ENCODE peak calls at places on chromosome 15, in ten cellular contexts. T, K, S, R, Q, U, C, M, Y and F are unnamed samples.

GRCh38 chr15:76998661-76999285 is 3.8 kb downstream of the PSTPIP1 start:
- DNase-seq in T (no peak), K (peak; percentile 12), S (no peak), R (no peak), Q (no peak), U (no peak), C (peak; percentile 36), M (no peak), Y (no peak), F (no peak)

GRCh38 chr15:65792130-65792987 is at the start of gene DENND4A:
- DNase-seq in T (peak; percentile 91), K (peak; percentile 98), S (peak; percentile 99), R (peak; percentile 98), Q (peak; percentile 98), U (peak; percentile 99), C (peak; percentile 99), M (peak; percentile 97), Y (peak; percentile 98), F (peak; percentile 97)

GRCh38 chr15:74036271-74037170 is 42.0 kb downstream of the PML start:
- DNase-seq in T (peak; percentile 60), K (no peak), S (peak; percentile 84), R (peak; percentile 8), Q (peak; percentile 46), U (peak; percentile 82), C (no peak), M (peak; percentile 79), Y (peak; percentile 88), F (no peak)

GRCh38 chr15:92244703-92245102 is 149.0 kb upstream of the ST8SIA2 start:
- DNase-seq in T (no peak), K (no peak), S (no peak), R (no peak), Q (no peak), U (no peak), C (no peak), M (no peak), Y (no peak), F (no peak)

GRCh38 chr15:92820233-92821021 is 79.7 kb upstream of the CHD2 start:
- DNase-seq in T (peak; percentile 97), K (peak; percentile 93), S (peak; percentile 97), R (peak; percentile 91), Q (peak; percentile 88), U (peak; percentile 97), C (peak; percentile 97), M (peak; percentile 90), Y (peak; percentile 94), F (peak; percentile 82)

GRCh38 chr15:97653896-97654295 is 306.6 kb upstream of the ARRDC4 start:
- DNase-seq in T (no peak), K (no peak), S (no peak), R (no peak), Q (no peak), U (no peak), C (no peak), M (no peak), Y (no peak), F (no peak)

GRCh38 chr15:71782447-71783165 is 27.7 kb upstream of the NR2E3 start:
- DNase-seq in T (no peak), K (no peak), S (no peak), R (no peak), Q (no peak), U (no peak), C (no peak), M (no peak), Y (no peak), F (no peak)

GRCh38 chr15:45635191-45635638 is 386 bp downstream of the SQOR start:
- DNase-seq in T (peak; percentile 36), K (peak; percentile 85), S (peak; percentile 80), R (peak; percentile 27), Q (peak; percentile 68), U (peak; percentile 55), C (peak; percentile 92), M (no peak), Y (peak; percentile 53), F (peak; percentile 47)

GRCh38 chr15:36428102-36428845 is 151.2 kb upstream of the CDIN1 start:
- DNase-seq in T (peak; percentile 66), K (no peak), S (peak; percentile 62), R (no peak), Q (no peak), U (no peak), C (no peak), M (peak; percentile 98), Y (no peak), F (no peak)

GRCh38 chr15:20346082-20346805 is 195.4 kb downstream of the GOLGA6L6 start:
- DNase-seq in T (no peak), K (peak; percentile 43), S (peak; percentile 23), R (no peak), Q (peak; percentile 15), U (no peak), C (peak; percentile 72), M (no peak), Y (peak; percentile 29), F (no peak)
- H3K9me3 ChIP-seq in T (peaks cover 75% of the 10 kb centered on the region), K (peaks cover 17% of the 10 kb centered on the region), S (no peaks in the 10 kb centered on the region), R (peaks cover 7% of the 10 kb centered on the region), Q (peaks cover 31% of the 10 kb centered on the region), U (peaks cover 57% of the 10 kb centered on the region), C (peaks cover 3% of the 10 kb centered on the region), M (peaks cover 26% of the 10 kb centered on the region), Y (peaks cover 87% of the 10 kb centered on the region), F (no peaks in the 10 kb centered on the region)

GRCh38 chr15:52783191-52783829 is 6.8 kb downstream of the ONECUT1 start:
- DNase-seq in T (no peak), K (no peak), S (no peak), R (no peak), Q (no peak), U (peak; percentile 92), C (no peak), M (no peak), Y (peak; percentile 91), F (no peak)

GRCh38 chr15:52785672-52786406 is 4.3 kb downstream of the ONECUT1 start:
- DNase-seq in T (no peak), K (no peak), S (no peak), R (no peak), Q (no peak), U (peak; percentile 44), C (no peak), M (no peak), Y (no peak), F (no peak)

GRCh38 chr15:52783929-52784798 is 6.0 kb downstream of the ONECUT1 start:
- DNase-seq in T (peak; percentile 56), K (peak; percentile 49), S (no peak), R (no peak), Q (no peak), U (peak; percentile 90), C (peak; percentile 73), M (no peak), Y (peak; percentile 80), F (no peak)

GRCh38 chr15:52786436-52787122 is 3.6 kb downstream of the ONECUT1 start:
- DNase-seq in T (no peak), K (no peak), S (no peak), R (no peak), Q (no peak), U (peak; percentile 61), C (peak; percentile 75), M (no peak), Y (peak; percentile 68), F (no peak)

GRCh38 chr15:52784799-52785671 is 5.1 kb downstream of the ONECUT1 start:
- DNase-seq in T (no peak), K (no peak), S (no peak), R (no peak), Q (no peak), U (peak; percentile 69), C (no peak), M (no peak), Y (peak; percentile 49), F (no peak)
- H3K9me3 ChIP-seq in T (no peaks in the 10 kb centered on the region), K (no peaks in the 10 kb centered on the region), S (no peaks in the 10 kb centered on the region), R (no peaks in the 10 kb centered on the region), Q (no peaks in the 10 kb centered on the region), U (no peaks in the 10 kb centered on the region), C (no peaks in the 10 kb centered on the region), M (no peaks in the 10 kb centered on the region), Y (no peaks in the 10 kb centered on the region), F (peaks cover 5% of the 10 kb centered on the region)

DNA sequence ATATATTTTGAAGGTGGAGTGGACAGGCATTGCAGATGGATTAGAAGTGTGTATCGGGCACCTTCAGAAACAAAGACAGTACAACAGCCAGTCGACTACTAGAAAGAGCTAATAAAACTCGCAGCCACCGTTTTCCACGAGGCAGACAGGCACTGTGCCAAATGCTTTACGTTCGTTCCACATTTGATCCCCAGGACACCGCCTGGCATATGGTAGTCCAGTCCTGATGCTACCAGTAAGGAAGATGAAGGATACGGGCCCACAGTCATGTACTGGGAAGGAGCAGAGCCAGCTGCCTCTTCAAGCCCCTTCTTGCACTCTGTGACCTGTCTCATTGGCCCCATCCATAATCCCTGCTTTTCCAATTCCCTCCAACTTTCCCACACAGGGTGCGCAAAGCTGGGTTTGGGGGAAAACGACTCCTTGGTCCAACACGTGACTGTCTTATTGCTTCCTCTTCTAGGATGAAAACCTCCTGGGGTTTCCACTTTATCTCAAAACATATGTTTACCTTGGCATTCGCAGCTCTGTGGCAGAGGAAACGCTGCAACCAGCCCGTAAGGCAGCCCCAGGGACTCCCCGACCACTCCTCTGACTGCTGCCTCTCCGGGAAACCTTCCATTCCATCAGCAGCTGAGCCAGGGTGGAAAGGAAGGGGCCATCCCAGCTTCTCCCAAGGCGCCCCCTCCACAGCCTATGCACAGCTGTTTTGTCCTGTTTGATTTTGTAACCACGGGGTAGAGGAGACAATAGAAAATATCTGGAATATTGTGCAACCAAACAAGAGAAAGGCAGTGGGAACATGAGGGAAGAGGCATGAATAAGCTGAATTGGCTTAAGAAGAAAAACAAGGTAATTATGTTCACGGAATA is 107.4 kb downstream of the ADAMTS17 start:
- DNase-seq in T (no peak), K (no peak), S (peak; percentile 58), R (no peak), Q (peak; percentile 49), U (no peak), C (no peak), M (no peak), Y (no peak), F (no peak)
- H3K9me3 ChIP-seq in T (no peaks in the 10 kb centered on the region), K (no peaks in the 10 kb centered on the region), S (no peaks in the 10 kb centered on the region), R (no peaks in the 10 kb centered on the region), Q (no peaks in the 10 kb centered on the region), U (no peaks in the 10 kb centered on the region), C (no peaks in the 10 kb centered on the region), M (no peaks in the 10 kb centered on the region), Y (no peaks in the 10 kb centered on the region), F (no peaks in the 10 kb centered on the region)

GRCh38 chr15:25068696-25069095 is 113.9 kb downstream of the SNRPN start:
- DNase-seq in T (no peak), K (no peak), S (no peak), R (no peak), Q (no peak), U (no peak), C (peak; percentile 32), M (no peak), Y (no peak), F (no peak)
- H3K9me3 ChIP-seq in T (peaks cover 84% of the 10 kb centered on the region), K (peaks cover 100% of the 10 kb centered on the region), S (peaks cover 3% of the 10 kb centered on the region), R (no peaks in the 10 kb centered on the region), Q (peaks cover 100% of the 10 kb centered on the region), U (peaks cover 37% of the 10 kb centered on the region), C (peaks cover 93% of the 10 kb centered on the region), M (peaks cover 54% of the 10 kb centered on the region), Y (peaks cover 100% of the 10 kb centered on the region), F (peaks cover 66% of the 10 kb centered on the region)

DNA sequence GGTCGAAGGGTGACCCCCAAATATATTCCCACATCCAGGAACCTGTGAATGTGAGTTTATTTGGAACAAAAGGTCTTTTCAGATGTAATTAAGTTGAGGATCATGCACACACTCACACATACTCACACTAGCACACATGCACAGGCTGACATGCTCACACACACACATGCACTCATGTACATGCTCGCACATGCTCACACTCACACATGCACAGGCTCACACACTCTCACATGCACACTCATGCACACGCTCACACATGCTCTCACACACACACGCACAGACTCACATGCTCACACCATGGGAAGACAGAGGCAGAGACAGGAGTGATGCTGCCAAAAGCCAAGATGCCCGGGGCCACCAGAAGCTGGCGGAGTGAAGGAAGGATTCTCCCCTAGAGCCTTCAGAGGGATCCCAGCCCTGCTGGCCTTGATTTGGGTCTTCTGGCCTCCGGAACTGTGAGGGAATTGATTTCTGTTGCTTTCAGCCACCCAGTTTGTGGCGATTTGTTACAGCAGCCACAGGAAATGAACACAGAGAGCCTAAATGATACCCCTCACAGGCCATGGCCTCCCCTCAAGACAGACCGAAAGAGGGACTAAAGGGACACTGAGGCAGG is 131.0 kb upstream of the SMAD3 start:
- DNase-seq in T (no peak), K (no peak), S (no peak), R (no peak), Q (peak; percentile 12), U (no peak), C (no peak), M (no peak), Y (no peak), F (no peak)
- H3K9me3 ChIP-seq in T (peaks cover 45% of the 10 kb centered on the region), K (no peaks in the 10 kb centered on the region), S (no peaks in the 10 kb centered on the region), R (peaks cover 14% of the 10 kb centered on the region), Q (peaks cover 6% of the 10 kb centered on the region), U (peaks cover 12% of the 10 kb centered on the region), C (no peaks in the 10 kb centered on the region), M (no peaks in the 10 kb centered on the region), Y (peaks cover 14% of the 10 kb centered on the region), F (no peaks in the 10 kb centered on the region)